ENCODE peak calls at places on chromosomes 11 and 22, in seven cellular contexts. J is cardiac fibroblast, E is mucosa of gallbladder, V is fibroblast of mammary gland, P is Daoy, Y is adrenal gland, L is SJSA1. W is an unnamed sample.

GRCh38 chr11:88175004-88175706 is at the start of gene RAB38:
- DNase-seq in J (peak), E (peak), V (no peak), P (peak), Y (peak), L (no peak), W (peak)

GRCh38 chr11:133928628-133929059 is 28.1 kb downstream of the IGSF9B start:
- DNase-seq in J (peak), E (no peak), V (no peak), P (peak), Y (no peak), L (no peak), W (no peak)

GRCh38 chr22:44942056-44942455 is 67.7 kb downstream of the PHF21B start:
- DNase-seq in J (no peak), E (no peak), V (no peak), P (no peak), Y (no peak), L (no peak), W (no peak)

GRCh38 chr11:77346906-77347603 is 45.6 kb upstream of the GDPD4 start:
- DNase-seq in J (peak), E (no peak), V (peak), P (peak), Y (no peak), L (peak), W (no peak)

GRCh38 chr22:48585916-48586798 is 1241.5 kb downstream of the BRD1 start:
- DNase-seq in J (no peak), E (no peak), V (no peak), P (no peak), Y (no peak), L (no peak), W (no peak)

GRCh38 chr22:31089101-31090100 is 8.3 kb downstream of the SMTN start:
- DNase-seq in J (peak), E (no peak), V (peak), P (no peak), Y (peak), L (no peak), W (peak)

GRCh38 chr11:69448471-69449284 is 32.8 kb upstream of the LINC01488 start:
- DNase-seq in J (no peak), E (no peak), V (no peak), P (no peak), Y (no peak), L (no peak), W (no peak)

GRCh38 chr11:406796-407650 is 7.8 kb downstream of the SIGIRR start:
- DNase-seq in J (peak), E (peak), V (peak), P (peak), Y (peak), L (no peak), W (peak)

GRCh38 chr11:83681045-83681781 is 395.0 kb upstream of the CCDC90B start:
- DNase-seq in J (no peak), E (no peak), V (no peak), P (peak), Y (no peak), L (no peak), W (no peak)

GRCh38 chr11:75272391-75272790 is 31.8 kb downstream of the TPBGL start:
- DNase-seq in J (no peak), E (no peak), V (no peak), P (no peak), Y (no peak), L (no peak), W (no peak)

GRCh38 chr11:115439385-115439784 is 64.8 kb downstream of the CADM1 start:
- DNase-seq in J (no peak), E (no peak), V (no peak), P (peak), Y (peak), L (no peak), W (no peak)

GRCh38 chr11:121626507-121626875 is 173.7 kb upstream of the SORL1-AS1 start:
- DNase-seq in J (no peak), E (no peak), V (no peak), P (no peak), Y (no peak), L (no peak), W (no peak)

GRCh38 chr22:19419464-19420178 is 11.9 kb downstream of the HIRA start:
- DNase-seq in J (peak), E (no peak), V (no peak), P (no peak), Y (no peak), L (no peak), W (no peak)

GRCh38 chr22:19998232-19998951 is 18.2 kb downstream of the ARVCF start:
- DNase-seq in J (no peak), E (no peak), V (no peak), P (no peak), Y (no peak), L (no peak), W (no peak)

GRCh38 chr11:124174001-124174400 is 9.1 kb upstream of the OR10D3 start:
- DNase-seq in J (peak), E (no peak), V (peak), P (peak), Y (peak), L (peak), W (no peak)

GRCh38 chr22:42438293-42438650 is 6.1 kb upstream of the NFAM1 start:
- DNase-seq in J (no peak), E (no peak), V (no peak), P (peak), Y (no peak), L (no peak), W (no peak)